ENCODE peak calls at places on chromosomes 13 and 19, in ten cellular contexts. O is naive B cell; L is AG09319; Z is posterior cingulate gyrus; R is MG63; W is left cardiac atrium; Q is activated CD8-positive, alpha-beta memory T cell treated with anti-CD3 and anti-CD28 coated beads for 24 hours; Y is midbrain; X is RWPE1; B is choroid plexus epithelial cell. E is an unnamed sample.

GRCh38 chr13:44259045-44260042 is 114.3 kb upstream of the SERP2 start:
- DNase-seq in O (peak; percentile 86), L (no peak), Z (peak; percentile 22), R (peak; percentile 42), W (peak; percentile 42), Q (peak; percentile 83), Y (no peak), X (peak; percentile 25), B (peak; percentile 48), E (no peak)

GRCh38 chr19:50753879-50754278 is 16.4 kb upstream of the GPR32 start:
- DNase-seq in O (no peak), L (no peak), Z (no peak), R (no peak), W (no peak), Q (no peak), Y (no peak), X (no peak), B (no peak), E (no peak)

GRCh38 chr19:46748325-46749109 is 2.3 kb upstream of the STRN4 start:
- DNase-seq in O (peak; percentile 51), L (no peak), Z (no peak), R (peak; percentile 39), W (peak; percentile 75), Q (peak; percentile 90), Y (no peak), X (no peak), B (peak; percentile 79), E (no peak)

GRCh38 chr13:109271991-109272454 is 514.4 kb downstream of the IRS2 start:
- DNase-seq in O (no peak), L (no peak), Z (no peak), R (no peak), W (no peak), Q (no peak), Y (no peak), X (no peak), B (peak; percentile 40), E (no peak)

GRCh38 chr19:57992841-57993240 is 9.8 kb downstream of the ZNF606 start:
- DNase-seq in O (no peak), L (no peak), Z (no peak), R (no peak), W (no peak), Q (no peak), Y (no peak), X (no peak), B (no peak), E (no peak)

GRCh38 chr19:43470288-43470687 is 4.9 kb upstream of the LYPD3 start:
- DNase-seq in O (no peak), L (no peak), Z (no peak), R (peak; percentile 62), W (no peak), Q (no peak), Y (no peak), X (no peak), B (peak; percentile 41), E (no peak)

GRCh38 chr13:80010846-80011245 is 330.1 kb downstream of the SPRY2 start:
- DNase-seq in O (no peak), L (no peak), Z (peak; percentile 55), R (no peak), W (no peak), Q (no peak), Y (peak; percentile 77), X (no peak), B (no peak), E (no peak)

GRCh38 chr13:101520672-101521071 is 68.2 kb downstream of the ITGBL1 start:
- DNase-seq in O (no peak), L (no peak), Z (no peak), R (peak; percentile 34), W (no peak), Q (no peak), Y (no peak), X (no peak), B (peak; percentile 86), E (no peak)

GRCh38 chr19:19964416-19964815 is 63.7 kb downstream of the ZNF93 start:
- DNase-seq in O (no peak), L (no peak), Z (no peak), R (no peak), W (no peak), Q (peak; percentile 13), Y (no peak), X (no peak), B (no peak), E (no peak)